ENCODE peak calls at places on chromosomes 7 and 10, in seven cellular contexts. One of them, this sample, is unnamed.

GRCh38 chr10:102644646-102645387 is 538 bp downstream of the TRIM8 start:
- DNase-seq in H1: peak
- DNase-seq in GM12878: no peak
- DNase-seq in HepG2: peak
- DNase-seq in HEK293T: peak
- DNase-seq in WTC11: peak
- DNase-seq in HCT116: peak
- DNase-seq in this sample: no peak

GRCh38 chr7:112798199-112799159 is 8.3 kb upstream of the TMEM168 start:
- DNase-seq in HepG2: no peak
- DNase-seq in HEK293T: no peak
- DNase-seq in H1: no peak
- DNase-seq in HCT116: no peak
- DNase-seq in GM12878: no peak
- DNase-seq in WTC11: no peak
- DNase-seq in this sample: no peak

GRCh38 chr10:72261323-72262018 is 12.3 kb upstream of the DDIT4 start:
- DNase-seq in HCT116: no peak
- DNase-seq in WTC11: no peak
- DNase-seq in GM12878: peak
- DNase-seq in HepG2: no peak
- DNase-seq in H1: no peak
- DNase-seq in HEK293T: no peak
- DNase-seq in this sample: peak

GRCh38 chr7:32583791-32584190 is 88.5 kb downstream of the AVL9 start:
- DNase-seq in HEK293T: no peak
- DNase-seq in HCT116: no peak
- DNase-seq in WTC11: no peak
- DNase-seq in GM12878: no peak
- DNase-seq in HepG2: no peak
- DNase-seq in H1: no peak
- DNase-seq in this sample: no peak

GRCh38 chr10:77741746-77742145 is 104.1 kb upstream of the KCNMA1 start:
- DNase-seq in WTC11: no peak
- DNase-seq in GM12878: no peak
- DNase-seq in HCT116: no peak
- DNase-seq in HepG2: no peak
- DNase-seq in H1: no peak
- DNase-seq in HEK293T: no peak
- DNase-seq in this sample: no peak

GRCh38 chr7:20862554-20862953 is 75.9 kb upstream of the SP8 start:
- DNase-seq in HEK293T: peak
- DNase-seq in HCT116: no peak
- DNase-seq in H1: no peak
- DNase-seq in WTC11: no peak
- DNase-seq in HepG2: no peak
- DNase-seq in GM12878: no peak
- DNase-seq in this sample: no peak

GRCh38 chr7:29115130-29115529 is 31.2 kb downstream of the CPVL start:
- DNase-seq in H1: no peak
- DNase-seq in WTC11: no peak
- DNase-seq in GM12878: no peak
- DNase-seq in HEK293T: no peak
- DNase-seq in HepG2: no peak
- DNase-seq in HCT116: no peak
- DNase-seq in this sample: no peak

GRCh38 chr10:89915021-89915420 is 213.6 kb downstream of the KIF20B start:
- DNase-seq in HEK293T: no peak
- DNase-seq in WTC11: no peak
- DNase-seq in HepG2: no peak
- DNase-seq in H1: no peak
- DNase-seq in HCT116: no peak
- DNase-seq in GM12878: no peak
- DNase-seq in this sample: no peak

GRCh38 chr7:99679400-99680191 is at the start of gene CYP3A5:
- DNase-seq in HepG2: no peak
- DNase-seq in WTC11: no peak
- DNase-seq in GM12878: no peak
- DNase-seq in H1: no peak
- DNase-seq in HCT116: peak
- DNase-seq in HEK293T: peak
- DNase-seq in this sample: peak

GRCh38 chr10:5582736-5583135 is 58.0 kb downstream of the CALML3 start:
- DNase-seq in H1: no peak
- DNase-seq in GM12878: no peak
- DNase-seq in HEK293T: no peak
- DNase-seq in HepG2: no peak
- DNase-seq in HCT116: peak
- DNase-seq in WTC11: no peak
- DNase-seq in this sample: peak

GRCh38 chr7:13856012-13856411 is 133.5 kb downstream of the ETV1 start:
- DNase-seq in WTC11: no peak
- DNase-seq in HCT116: no peak
- DNase-seq in HepG2: no peak
- DNase-seq in H1: no peak
- DNase-seq in GM12878: no peak
- DNase-seq in HEK293T: no peak
- DNase-seq in this sample: no peak

GRCh38 chr7:57182031-57182430 is 49.8 kb upstream of the ZNF479 start:
- DNase-seq in WTC11: no peak
- DNase-seq in GM12878: no peak
- DNase-seq in H1: no peak
- DNase-seq in HepG2: no peak
- DNase-seq in HEK293T: no peak
- DNase-seq in HCT116: no peak
- DNase-seq in this sample: no peak

GRCh38 chr10:78356291-78356915 is 322.7 kb downstream of the RPS24 start:
- DNase-seq in GM12878: no peak
- DNase-seq in HEK293T: no peak
- DNase-seq in HepG2: no peak
- DNase-seq in H1: no peak
- DNase-seq in HCT116: no peak
- DNase-seq in WTC11: no peak
- DNase-seq in this sample: no peak

GRCh38 chr10:16992611-16993119 is 136.9 kb downstream of the CUBN start:
- DNase-seq in HEK293T: no peak
- DNase-seq in WTC11: no peak
- DNase-seq in H1: no peak
- DNase-seq in HepG2: no peak
- DNase-seq in GM12878: no peak
- DNase-seq in HCT116: no peak
- DNase-seq in this sample: no peak

DNA sequence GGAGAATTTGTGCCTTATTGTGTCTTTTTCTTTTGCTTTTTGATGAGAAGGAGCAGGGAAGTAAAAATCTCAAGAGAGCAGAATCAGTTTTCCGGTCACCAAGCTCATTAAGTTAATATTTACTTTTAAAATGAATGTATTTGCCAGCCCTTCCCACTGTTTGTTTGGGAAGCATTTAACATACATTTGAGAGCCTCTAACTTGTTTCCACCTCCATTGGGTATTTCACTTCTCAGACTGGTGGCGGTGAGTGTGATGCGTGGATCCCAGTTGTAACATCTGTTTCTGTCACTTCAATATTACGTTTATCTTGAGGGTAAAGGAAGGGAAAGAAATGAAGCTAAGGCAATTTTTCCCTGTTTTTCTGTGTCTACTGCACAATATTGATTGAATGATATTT is 22.8 kb downstream of the CDK14 start:
- DNase-seq in HCT116: no peak
- DNase-seq in HEK293T: no peak
- DNase-seq in WTC11: no peak
- DNase-seq in GM12878: no peak
- DNase-seq in HepG2: no peak
- DNase-seq in H1: no peak
- DNase-seq in this sample: no peak
- TF ChIP-seq SP1 in HCT116: no peak
- TF ChIP-seq SP1 in HEK293T: no peak
- TF ChIP-seq SP1 in WTC11: no peak
- TF ChIP-seq SP1 in GM12878: no peak
- TF ChIP-seq SP1 in HepG2: no peak
- TF ChIP-seq SP1 in H1: no peak
- TF ChIP-seq SP1 in this sample: no peak

DNA sequence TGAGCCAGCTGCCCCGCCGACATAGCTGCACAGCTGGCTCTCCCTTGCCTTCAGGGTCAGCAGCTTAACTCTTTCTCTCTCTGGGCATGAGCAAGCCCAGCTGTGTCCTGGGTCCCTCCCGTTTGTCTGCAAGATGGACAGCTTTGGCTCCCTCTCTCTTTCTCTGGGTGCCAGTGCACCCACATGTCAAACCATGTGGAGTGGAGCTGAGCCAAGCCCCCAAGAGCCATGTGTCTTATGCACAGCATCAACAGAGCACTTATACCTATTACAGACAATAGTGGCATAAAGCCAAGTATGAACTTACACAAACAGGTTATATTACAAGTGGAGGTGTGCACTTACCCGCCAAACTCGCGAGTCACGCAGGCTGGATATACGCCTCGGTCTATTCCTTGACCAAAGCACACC is 35.7 kb upstream of the MTPAP start:
- DNase-seq in WTC11: peak
- DNase-seq in GM12878: no peak
- DNase-seq in HepG2: peak
- DNase-seq in HEK293T: no peak
- DNase-seq in HCT116: peak
- DNase-seq in H1: no peak
- DNase-seq in this sample: no peak
- TF ChIP-seq SP1 in WTC11: no peak
- TF ChIP-seq SP1 in GM12878: no peak
- TF ChIP-seq SP1 in HepG2: no peak
- TF ChIP-seq SP1 in HEK293T: no peak
- TF ChIP-seq SP1 in HCT116: no peak
- TF ChIP-seq SP1 in H1: no peak
- TF ChIP-seq SP1 in this sample: no peak

GRCh38 chr7:122849297-122849696 is 37.0 kb downstream of the CADPS2 start:
- DNase-seq in HCT116: no peak
- DNase-seq in WTC11: no peak
- DNase-seq in HEK293T: no peak
- DNase-seq in HepG2: peak
- DNase-seq in H1: no peak
- DNase-seq in GM12878: no peak
- DNase-seq in this sample: no peak

GRCh38 chr7:122847871-122848473 is 38.3 kb downstream of the CADPS2 start:
- DNase-seq in HepG2: no peak
- DNase-seq in H1: no peak
- DNase-seq in HEK293T: no peak
- DNase-seq in WTC11: no peak
- DNase-seq in GM12878: no peak
- DNase-seq in HCT116: no peak
- DNase-seq in this sample: no peak

GRCh38 chr7:122845286-122845685 is 41.0 kb downstream of the CADPS2 start:
- DNase-seq in HCT116: no peak
- DNase-seq in WTC11: no peak
- DNase-seq in GM12878: no peak
- DNase-seq in HEK293T: no peak
- DNase-seq in H1: no peak
- DNase-seq in HepG2: no peak
- DNase-seq in this sample: no peak

GRCh38 chr7:122844191-122844988 is 41.9 kb downstream of the CADPS2 start:
- DNase-seq in H1: no peak
- DNase-seq in HCT116: no peak
- DNase-seq in HEK293T: no peak
- DNase-seq in WTC11: no peak
- DNase-seq in GM12878: no peak
- DNase-seq in HepG2: peak
- DNase-seq in this sample: no peak

GRCh38 chr7:122846591-122846990 is 39.7 kb downstream of the CADPS2 start:
- DNase-seq in HepG2: no peak
- DNase-seq in HCT116: no peak
- DNase-seq in HEK293T: no peak
- DNase-seq in GM12878: no peak
- DNase-seq in WTC11: no peak
- DNase-seq in H1: no peak
- DNase-seq in this sample: no peak
- TF ChIP-seq SP1 in HepG2: no peak
- TF ChIP-seq SP1 in HCT116: no peak
- TF ChIP-seq SP1 in HEK293T: no peak
- TF ChIP-seq SP1 in GM12878: no peak
- TF ChIP-seq SP1 in WTC11: no peak
- TF ChIP-seq SP1 in H1: no peak
- TF ChIP-seq SP1 in this sample: no peak

GRCh38 chr7:128739990-128740682 is 977 bp downstream of the CALU start:
- DNase-seq in H1: no peak
- DNase-seq in HCT116: no peak
- DNase-seq in HEK293T: no peak
- DNase-seq in GM12878: no peak
- DNase-seq in WTC11: no peak
- DNase-seq in HepG2: no peak
- DNase-seq in this sample: no peak

GRCh38 chr7:128739048-128739962 is at the start of gene CALU:
- DNase-seq in H1: peak
- DNase-seq in WTC11: peak
- DNase-seq in HEK293T: peak
- DNase-seq in HepG2: peak
- DNase-seq in HCT116: peak
- DNase-seq in GM12878: peak
- DNase-seq in this sample: peak

GRCh38 chr7:128737867-128738390 is 1.2 kb upstream of the CALU start:
- DNase-seq in HEK293T: no peak
- DNase-seq in HCT116: peak
- DNase-seq in H1: no peak
- DNase-seq in WTC11: no peak
- DNase-seq in GM12878: no peak
- DNase-seq in HepG2: peak
- DNase-seq in this sample: no peak

GRCh38 chr7:128737441-128737840 is 1.7 kb upstream of the CALU start:
- DNase-seq in H1: no peak
- DNase-seq in WTC11: no peak
- DNase-seq in HCT116: no peak
- DNase-seq in HepG2: no peak
- DNase-seq in GM12878: no peak
- DNase-seq in HEK293T: no peak
- DNase-seq in this sample: no peak

DNA sequence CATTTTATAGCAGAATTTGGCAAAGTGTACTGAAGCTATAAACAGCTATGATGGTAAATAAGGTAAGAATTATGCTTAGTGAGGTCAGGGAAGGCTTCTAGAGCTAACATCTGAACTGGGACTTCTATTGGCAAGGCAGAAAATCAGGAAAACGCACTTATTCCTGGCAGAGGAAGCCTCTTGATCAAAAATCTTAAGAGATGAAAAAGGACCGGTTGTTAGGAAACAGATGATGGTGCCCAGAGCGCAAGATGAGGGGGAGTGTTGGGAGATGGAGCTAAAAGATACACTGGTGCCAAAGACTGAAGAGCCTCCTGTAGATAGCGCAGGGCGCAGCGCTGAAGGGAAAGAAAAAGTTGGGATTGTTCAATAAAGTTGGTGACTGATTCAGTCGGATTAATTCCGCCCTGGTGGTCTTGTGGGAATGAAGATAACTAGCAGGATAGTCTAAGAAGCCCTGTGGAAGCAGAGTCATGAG is 550 bp upstream of the CALU start:
- DNase-seq in WTC11: no peak
- DNase-seq in HepG2: no peak
- DNase-seq in HEK293T: no peak
- DNase-seq in H1: no peak
- DNase-seq in GM12878: no peak
- DNase-seq in HCT116: no peak
- DNase-seq in this sample: no peak
- TF ChIP-seq SP1 in WTC11: no peak
- TF ChIP-seq SP1 in HepG2: no peak
- TF ChIP-seq SP1 in HEK293T: no peak
- TF ChIP-seq SP1 in H1: no peak
- TF ChIP-seq SP1 in GM12878: no peak
- TF ChIP-seq SP1 in HCT116: no peak
- TF ChIP-seq SP1 in this sample: no peak

This sample was measured in K562.